ENCODE peak calls at places on chromosome 22, in four cellular contexts. I is colonic mucosa, G is neural progenitor cell, F is endothelial cell of umbilical vein. V is an unnamed sample. For H3K9me3, the result is how much of the 10 kb centered on the place peaks cover.

GRCh38 chr22:44440224-44441160 is 57.5 kb downstream of the RTL6 start:
- DNase-seq in I (no peak), G (peak), F (no peak), V (peak)

GRCh38 chr22:22057617-22058378 is 75.2 kb upstream of the TOP3B start:
- DNase-seq in I (no peak), G (no peak), F (no peak), V (no peak)

GRCh38 chr22:38419121-38419863 is 35.7 kb downstream of the KCNJ4 start:
- DNase-seq in I (no peak), G (no peak), F (no peak), V (peak)

GRCh38 chr22:45452565-45453449 is 39.3 kb downstream of the RIBC2 start:
- DNase-seq in I (no peak), G (no peak), F (no peak), V (no peak)

GRCh38 chr22:26529345-26529744 is 17.1 kb upstream of the TFIP11 start:
- DNase-seq in I (no peak), G (no peak), F (no peak), V (no peak)

GRCh38 chr22:29265929-29266328 is 1.9 kb downstream of the RHBDD3 start:
- DNase-seq in I (no peak), G (no peak), F (no peak), V (no peak)

GRCh38 chr22:33918676-33919590 is 1.3 kb downstream of the LARGE1 start:
- DNase-seq in I (no peak), G (no peak), F (no peak), V (no peak)

GRCh38 chr22:41557401-41558240 is 3.2 kb upstream of the CSDC2 start:
- DNase-seq in I (peak), G (no peak), F (peak), V (peak)

GRCh38 chr22:45051946-45052345 is 42.1 kb upstream of the PHF21B start:
- DNase-seq in I (no peak), G (no peak), F (no peak), V (peak)

GRCh38 chr22:25419247-25420113 is 145.0 kb upstream of the GRK3 start:
- DNase-seq in I (peak), G (no peak), F (peak), V (peak)

GRCh38 chr22:50296658-50297490 is 10.6 kb downstream of the PLXNB2 start:
- DNase-seq in I (no peak), G (no peak), F (no peak), V (no peak)

GRCh38 chr22:37105154-37105553 is 4.4 kb downstream of the TMPRSS6 start:
- DNase-seq in I (no peak), G (no peak), F (no peak), V (no peak)

GRCh38 chr22:29511126-29511854 is 31.3 kb downstream of the NEFH start:
- DNase-seq in I (no peak), G (no peak), F (no peak), V (no peak)

GRCh38 chr22:44248926-44249325 is 63.8 kb downstream of the SHISAL1 start:
- DNase-seq in I (no peak), G (no peak), F (no peak), V (no peak)

GRCh38 chr22:37765953-37766566 is 41.7 kb upstream of the GCAT start:
- DNase-seq in I (no peak), G (no peak), F (no peak), V (no peak)

GRCh38 chr22:45284705-45285305 is at the start of gene UPK3A:
- DNase-seq in I (peak), G (peak), F (peak), V (peak)

GRCh38 chr22:29587938-29588699 is 7.2 kb upstream of the NIPSNAP1 start:
- DNase-seq in I (no peak), G (no peak), F (peak), V (no peak)

GRCh38 chr22:49189871-49190270 is 637.8 kb downstream of the BRD1 start:
- DNase-seq in I (no peak), G (no peak), F (no peak), V (peak)
- H3K9me3 ChIP-seq in I (under half), G (under half), F (under half), V (under half)

GRCh38 chr22:19753090-19753842 is 7.3 kb upstream of the TBX1 start:
- DNase-seq in I (no peak), G (no peak), F (no peak), V (no peak)

GRCh38 chr22:19755145-19755710 is 5.3 kb upstream of the TBX1 start:
- DNase-seq in I (no peak), G (peak), F (no peak), V (no peak)

GRCh38 chr22:19753996-19754700 is 6.4 kb upstream of the TBX1 start:
- DNase-seq in I (no peak), G (no peak), F (no peak), V (no peak)

GRCh38 chr22:19755722-19756287 is 4.8 kb upstream of the TBX1 start:
- DNase-seq in I (no peak), G (no peak), F (no peak), V (no peak)

GRCh38 chr22:19754701-19755144 is 5.9 kb upstream of the TBX1 start:
- DNase-seq in I (no peak), G (no peak), F (no peak), V (no peak)
- H3K9ac ChIP-seq in I (no peak), G (no peak), F (no peak), V (no peak)

GRCh38 chr22:31122532-31123291 is at the start of gene INPP5J:
- DNase-seq in I (peak), G (peak), F (no peak), V (peak)
- H3K27ac ChIP-seq in I (peak), G (no peak), F (no peak), V (peak)

GRCh38 chr22:48528221-48528915 is 1299.3 kb downstream of the BRD1 start:
- DNase-seq in I (no peak), G (no peak), F (no peak), V (no peak)
- H3K9me3 ChIP-seq in I (under half), G (under half), F (under half), V (under half)

GRCh38 chr22:35541254-35541748 is 670 bp downstream of the RASD2 start:
- DNase-seq in I (no peak), G (peak), F (no peak), V (no peak)
- H3K9ac ChIP-seq in I (peak), G (no peak), F (no peak), V (no peak)

GRCh38 chr22:39452740-39453040 is 4.1 kb upstream of the MGAT3 start:
- DNase-seq in I (no peak), G (no peak), F (no peak), V (no peak)
- H3K27ac ChIP-seq in I (no peak), G (no peak), F (no peak), V (no peak)

GRCh38 chr22:47284360-47284759 is 521.9 kb downstream of the TBC1D22A start:
- DNase-seq in I (no peak), G (no peak), F (no peak), V (no peak)
- H3K9me3 ChIP-seq in I (under half), G (under half), F (under half), V (under half)

GRCh38 chr22:23120415-23120899 is 21.3 kb downstream of the RSPH14 start:
- DNase-seq in I (no peak), G (no peak), F (no peak), V (no peak)

GRCh38 chr22:23118647-23119491 is 22.9 kb downstream of the RSPH14 start:
- DNase-seq in I (no peak), G (no peak), F (no peak), V (no peak)

GRCh38 chr22:23121026-23121823 is 20.6 kb downstream of the RSPH14 start:
- DNase-seq in I (no peak), G (no peak), F (no peak), V (no peak)

GRCh38 chr22:23117890-23118646 is 23.7 kb downstream of the RSPH14 start:
- DNase-seq in I (no peak), G (no peak), F (no peak), V (no peak)

DNA sequence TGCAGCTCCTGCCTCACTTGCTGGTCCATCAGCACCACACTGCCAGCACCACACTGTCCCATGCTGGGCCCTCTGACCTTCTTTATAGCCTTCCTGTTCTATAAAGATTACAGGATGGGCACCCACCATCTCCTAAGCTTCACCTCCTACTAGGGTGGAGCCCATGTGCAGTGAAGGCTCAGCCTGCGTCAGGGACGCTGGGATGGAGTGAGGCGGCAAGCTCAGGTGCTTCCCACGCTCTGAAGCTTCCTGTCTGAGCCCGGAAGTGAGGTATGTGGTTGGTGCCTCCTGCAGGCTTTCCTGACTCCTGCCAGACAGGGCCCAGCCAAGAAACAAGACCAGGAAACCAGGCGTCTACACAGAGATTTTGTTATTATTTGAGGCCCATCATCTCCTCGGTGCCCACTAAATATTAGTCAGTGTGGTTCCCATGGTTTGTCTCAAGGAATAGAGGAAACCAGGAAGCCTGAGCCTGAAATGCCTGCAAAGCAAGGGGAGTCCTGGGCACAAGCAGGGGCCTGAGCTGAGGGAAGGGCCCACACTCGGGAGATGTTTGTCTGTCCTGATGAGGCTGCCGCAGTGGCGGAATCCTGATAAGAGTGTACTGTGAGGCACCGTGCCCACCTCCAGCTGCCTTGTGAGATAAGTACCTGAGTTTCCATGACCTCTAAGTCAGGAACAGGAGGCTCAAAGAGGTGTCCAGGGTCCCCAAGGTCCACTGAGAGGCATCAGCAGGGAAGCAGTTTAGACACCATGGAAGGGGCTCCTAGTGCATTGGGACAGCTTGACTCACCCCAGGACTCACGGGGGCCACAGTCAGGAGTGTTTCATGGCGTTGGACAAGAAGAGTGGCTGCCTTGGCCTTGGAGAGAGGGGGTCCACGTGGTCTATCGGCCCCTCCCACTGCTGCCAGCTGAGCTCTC is 22.0 kb downstream of the RSPH14 start:
- DNase-seq in I (no peak), G (no peak), F (peak), V (no peak)
- H3K9ac ChIP-seq in I (no peak), G (no peak), F (no peak), V (no peak)

DNA sequence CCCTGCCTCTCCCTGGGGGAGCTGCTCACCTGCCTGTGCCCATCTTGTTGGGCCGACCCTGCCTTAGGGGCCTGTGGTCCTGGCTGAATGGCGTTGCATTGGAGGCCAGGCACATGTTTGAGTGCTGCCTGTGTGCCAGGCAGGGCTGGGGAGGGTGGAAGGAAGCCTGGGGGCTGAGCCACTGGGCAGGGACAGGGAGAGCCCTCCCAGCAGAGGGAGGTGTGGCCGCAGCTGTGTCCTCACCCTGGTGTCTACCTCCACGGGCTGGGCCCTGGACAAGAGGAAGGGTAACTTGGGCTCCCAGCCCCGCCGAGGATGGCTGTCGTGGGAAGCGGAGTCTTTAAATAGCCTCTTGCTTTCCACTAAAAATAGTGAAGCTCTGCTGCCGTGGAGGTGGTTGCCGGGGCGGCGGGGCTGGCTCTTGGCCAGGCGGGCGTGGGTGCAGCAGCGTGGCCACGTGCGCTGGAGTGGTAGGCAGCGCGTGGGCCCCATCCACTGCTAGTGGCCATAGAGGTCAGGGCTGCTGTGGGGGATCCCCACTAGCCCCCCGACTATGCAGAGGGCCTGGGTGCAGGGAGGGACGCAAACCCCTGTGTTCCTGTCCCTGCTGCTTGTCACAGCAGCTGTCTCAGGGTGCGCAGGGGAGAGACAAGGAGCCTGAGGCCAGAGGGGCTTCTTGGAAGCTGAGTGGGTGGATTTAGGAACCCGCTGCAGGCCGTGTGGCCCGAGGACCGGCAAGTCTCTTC is 6.2 kb downstream of the ZDHHC8 start:
- DNase-seq in I (no peak), G (no peak), F (no peak), V (no peak)
- H3K27ac ChIP-seq in I (no peak), G (no peak), F (no peak), V (no peak)

V was measured in kidney.